ENCODE peak calls at places on chromosome 4, in four cellular contexts. One of them, this sample, is unnamed.

GRCh38 chr4:7769308-7769841 is 170.3 kb downstream of the AFAP1 start:
- DNase-seq in activated T-cell treated with anti-CD3 and anti-CD28 coated beads for 1 hour: no peak
- DNase-seq in activated CD8-positive, alpha-beta memory T cell treated with anti-CD3 and anti-CD28 coated beads for 1 hour: no peak
- DNase-seq in hepatic stellate cell: no peak
- DNase-seq in this sample: no peak

GRCh38 chr4:165994706-165995105 is 121.7 kb downstream of the TLL1 start:
- DNase-seq in activated CD8-positive, alpha-beta memory T cell treated with anti-CD3 and anti-CD28 coated beads for 1 hour: no peak
- DNase-seq in hepatic stellate cell: no peak
- DNase-seq in activated T-cell treated with anti-CD3 and anti-CD28 coated beads for 1 hour: no peak
- DNase-seq in this sample: no peak

GRCh38 chr4:180827610-180828009 is 1415.6 kb upstream of the TENM3 start:
- DNase-seq in activated T-cell treated with anti-CD3 and anti-CD28 coated beads for 1 hour: no peak
- DNase-seq in hepatic stellate cell: peak
- DNase-seq in activated CD8-positive, alpha-beta memory T cell treated with anti-CD3 and anti-CD28 coated beads for 1 hour: no peak
- DNase-seq in this sample: no peak

GRCh38 chr4:5839751-5840674 is 52.9 kb downstream of the CRMP1 start:
- DNase-seq in hepatic stellate cell: no peak
- DNase-seq in activated CD8-positive, alpha-beta memory T cell treated with anti-CD3 and anti-CD28 coated beads for 1 hour: no peak
- DNase-seq in activated T-cell treated with anti-CD3 and anti-CD28 coated beads for 1 hour: no peak
- DNase-seq in this sample: no peak

GRCh38 chr4:90069151-90069550 is 58.0 kb upstream of the CCSER1 start:
- DNase-seq in hepatic stellate cell: no peak
- DNase-seq in activated CD8-positive, alpha-beta memory T cell treated with anti-CD3 and anti-CD28 coated beads for 1 hour: no peak
- DNase-seq in activated T-cell treated with anti-CD3 and anti-CD28 coated beads for 1 hour: no peak
- DNase-seq in this sample: no peak

GRCh38 chr4:53951414-53951813 is 113.0 kb downstream of the CHIC2 start:
- DNase-seq in hepatic stellate cell: no peak
- DNase-seq in activated CD8-positive, alpha-beta memory T cell treated with anti-CD3 and anti-CD28 coated beads for 1 hour: no peak
- DNase-seq in activated T-cell treated with anti-CD3 and anti-CD28 coated beads for 1 hour: no peak
- DNase-seq in this sample: no peak

GRCh38 chr4:2417765-2418651 is at the start of gene ZFYVE28:
- DNase-seq in hepatic stellate cell: no peak
- DNase-seq in activated T-cell treated with anti-CD3 and anti-CD28 coated beads for 1 hour: no peak
- DNase-seq in activated CD8-positive, alpha-beta memory T cell treated with anti-CD3 and anti-CD28 coated beads for 1 hour: no peak
- DNase-seq in this sample: no peak

GRCh38 chr4:103998752-103999151 is 279.0 kb upstream of the TACR3 start:
- DNase-seq in activated T-cell treated with anti-CD3 and anti-CD28 coated beads for 1 hour: no peak
- DNase-seq in hepatic stellate cell: no peak
- DNase-seq in activated CD8-positive, alpha-beta memory T cell treated with anti-CD3 and anti-CD28 coated beads for 1 hour: no peak
- DNase-seq in this sample: no peak

GRCh38 chr4:188042191-188042590 is 46.6 kb downstream of the ZFP42 start:
- DNase-seq in activated T-cell treated with anti-CD3 and anti-CD28 coated beads for 1 hour: no peak
- DNase-seq in hepatic stellate cell: no peak
- DNase-seq in activated CD8-positive, alpha-beta memory T cell treated with anti-CD3 and anti-CD28 coated beads for 1 hour: no peak
- DNase-seq in this sample: no peak

GRCh38 chr4:64617813-64618212 is 208.6 kb upstream of the TECRL start:
- DNase-seq in activated CD8-positive, alpha-beta memory T cell treated with anti-CD3 and anti-CD28 coated beads for 1 hour: no peak
- DNase-seq in hepatic stellate cell: no peak
- DNase-seq in activated T-cell treated with anti-CD3 and anti-CD28 coated beads for 1 hour: no peak
- DNase-seq in this sample: peak

GRCh38 chr4:7973545-7973981 is 33.9 kb upstream of the AFAP1 start:
- DNase-seq in activated CD8-positive, alpha-beta memory T cell treated with anti-CD3 and anti-CD28 coated beads for 1 hour: no peak
- DNase-seq in hepatic stellate cell: peak
- DNase-seq in activated T-cell treated with anti-CD3 and anti-CD28 coated beads for 1 hour: no peak
- DNase-seq in this sample: no peak

GRCh38 chr4:138111462-138112000 is 130.6 kb downstream of the SLC7A11 start:
- DNase-seq in hepatic stellate cell: no peak
- DNase-seq in activated T-cell treated with anti-CD3 and anti-CD28 coated beads for 1 hour: no peak
- DNase-seq in activated CD8-positive, alpha-beta memory T cell treated with anti-CD3 and anti-CD28 coated beads for 1 hour: no peak
- DNase-seq in this sample: no peak

GRCh38 chr4:386708-387105 is 49.1 kb downstream of the ZNF141 start:
- DNase-seq in hepatic stellate cell: no peak
- DNase-seq in activated T-cell treated with anti-CD3 and anti-CD28 coated beads for 1 hour: no peak
- DNase-seq in activated CD8-positive, alpha-beta memory T cell treated with anti-CD3 and anti-CD28 coated beads for 1 hour: no peak
- DNase-seq in this sample: no peak

GRCh38 chr4:82851902-82852750 is 38.8 kb downstream of the SEC31A start:
- DNase-seq in activated CD8-positive, alpha-beta memory T cell treated with anti-CD3 and anti-CD28 coated beads for 1 hour: no peak
- DNase-seq in activated T-cell treated with anti-CD3 and anti-CD28 coated beads for 1 hour: no peak
- DNase-seq in hepatic stellate cell: no peak
- DNase-seq in this sample: peak

GRCh38 chr4:1398686-1399507 is 7.3 kb downstream of the NKX1-1 start:
- DNase-seq in activated CD8-positive, alpha-beta memory T cell treated with anti-CD3 and anti-CD28 coated beads for 1 hour: no peak
- DNase-seq in activated T-cell treated with anti-CD3 and anti-CD28 coated beads for 1 hour: no peak
- DNase-seq in hepatic stellate cell: no peak
- DNase-seq in this sample: no peak

GRCh38 chr4:81531410-81531809 is 59.7 kb upstream of the RASGEF1B start:
- DNase-seq in hepatic stellate cell: no peak
- DNase-seq in activated CD8-positive, alpha-beta memory T cell treated with anti-CD3 and anti-CD28 coated beads for 1 hour: no peak
- DNase-seq in activated T-cell treated with anti-CD3 and anti-CD28 coated beads for 1 hour: no peak
- DNase-seq in this sample: no peak

GRCh38 chr4:67371563-67371962 is 173.7 kb downstream of the CENPC start:
- DNase-seq in hepatic stellate cell: no peak
- DNase-seq in activated CD8-positive, alpha-beta memory T cell treated with anti-CD3 and anti-CD28 coated beads for 1 hour: no peak
- DNase-seq in activated T-cell treated with anti-CD3 and anti-CD28 coated beads for 1 hour: no peak
- DNase-seq in this sample: no peak

GRCh38 chr4:26372525-26373172 is 51.8 kb downstream of the RBPJ start:
- DNase-seq in activated CD8-positive, alpha-beta memory T cell treated with anti-CD3 and anti-CD28 coated beads for 1 hour: no peak
- DNase-seq in hepatic stellate cell: no peak
- DNase-seq in activated T-cell treated with anti-CD3 and anti-CD28 coated beads for 1 hour: peak
- DNase-seq in this sample: peak

GRCh38 chr4:139892973-139893736 is 227.5 kb downstream of the MGST2 start:
- DNase-seq in hepatic stellate cell: no peak
- DNase-seq in activated CD8-positive, alpha-beta memory T cell treated with anti-CD3 and anti-CD28 coated beads for 1 hour: no peak
- DNase-seq in activated T-cell treated with anti-CD3 and anti-CD28 coated beads for 1 hour: no peak
- DNase-seq in this sample: no peak

GRCh38 chr4:101238706-101239105 is 108.6 kb downstream of the PPP3CA start:
- DNase-seq in activated CD8-positive, alpha-beta memory T cell treated with anti-CD3 and anti-CD28 coated beads for 1 hour: no peak
- DNase-seq in activated T-cell treated with anti-CD3 and anti-CD28 coated beads for 1 hour: no peak
- DNase-seq in hepatic stellate cell: no peak
- DNase-seq in this sample: no peak

GRCh38 chr4:48483777-48484493 is 792 bp downstream of the SLC10A4 start:
- DNase-seq in activated T-cell treated with anti-CD3 and anti-CD28 coated beads for 1 hour: no peak
- DNase-seq in activated CD8-positive, alpha-beta memory T cell treated with anti-CD3 and anti-CD28 coated beads for 1 hour: no peak
- DNase-seq in hepatic stellate cell: no peak
- DNase-seq in this sample: no peak

GRCh38 chr4:38173935-38174334 is 213.7 kb downstream of the PTTG2 start:
- DNase-seq in activated CD8-positive, alpha-beta memory T cell treated with anti-CD3 and anti-CD28 coated beads for 1 hour: no peak
- DNase-seq in activated T-cell treated with anti-CD3 and anti-CD28 coated beads for 1 hour: no peak
- DNase-seq in hepatic stellate cell: no peak
- DNase-seq in this sample: no peak

GRCh38 chr4:8084031-8084660 is 74.5 kb downstream of the ABLIM2 start:
- DNase-seq in activated CD8-positive, alpha-beta memory T cell treated with anti-CD3 and anti-CD28 coated beads for 1 hour: no peak
- DNase-seq in activated T-cell treated with anti-CD3 and anti-CD28 coated beads for 1 hour: no peak
- DNase-seq in hepatic stellate cell: no peak
- DNase-seq in this sample: no peak

GRCh38 chr4:70183168-70183939 is 12.2 kb upstream of the ODAM start:
- DNase-seq in activated CD8-positive, alpha-beta memory T cell treated with anti-CD3 and anti-CD28 coated beads for 1 hour: no peak
- DNase-seq in activated T-cell treated with anti-CD3 and anti-CD28 coated beads for 1 hour: no peak
- DNase-seq in hepatic stellate cell: peak
- DNase-seq in this sample: peak

GRCh38 chr4:4569036-4569435 is 27.2 kb upstream of the STX18 start:
- DNase-seq in activated T-cell treated with anti-CD3 and anti-CD28 coated beads for 1 hour: no peak
- DNase-seq in hepatic stellate cell: no peak
- DNase-seq in activated CD8-positive, alpha-beta memory T cell treated with anti-CD3 and anti-CD28 coated beads for 1 hour: no peak
- DNase-seq in this sample: no peak

GRCh38 chr4:123667496-123667895 is 270.9 kb downstream of the SPRY1 start:
- DNase-seq in activated T-cell treated with anti-CD3 and anti-CD28 coated beads for 1 hour: no peak
- DNase-seq in hepatic stellate cell: no peak
- DNase-seq in activated CD8-positive, alpha-beta memory T cell treated with anti-CD3 and anti-CD28 coated beads for 1 hour: no peak
- DNase-seq in this sample: no peak

GRCh38 chr4:123017636-123018390 is 95.4 kb upstream of the NUDT6 start:
- DNase-seq in activated T-cell treated with anti-CD3 and anti-CD28 coated beads for 1 hour: no peak
- DNase-seq in hepatic stellate cell: peak
- DNase-seq in activated CD8-positive, alpha-beta memory T cell treated with anti-CD3 and anti-CD28 coated beads for 1 hour: no peak
- DNase-seq in this sample: no peak

GRCh38 chr4:24651266-24651665 is 66.9 kb upstream of the DHX15 start:
- DNase-seq in activated CD8-positive, alpha-beta memory T cell treated with anti-CD3 and anti-CD28 coated beads for 1 hour: no peak
- DNase-seq in hepatic stellate cell: no peak
- DNase-seq in activated T-cell treated with anti-CD3 and anti-CD28 coated beads for 1 hour: no peak
- DNase-seq in this sample: no peak

GRCh38 chr4:139042981-139043460 is 27.4 kb downstream of the NOCT start:
- DNase-seq in activated CD8-positive, alpha-beta memory T cell treated with anti-CD3 and anti-CD28 coated beads for 1 hour: no peak
- DNase-seq in hepatic stellate cell: no peak
- DNase-seq in activated T-cell treated with anti-CD3 and anti-CD28 coated beads for 1 hour: no peak
- DNase-seq in this sample: no peak

GRCh38 chr4:52914051-52914605 is 52.0 kb downstream of the RASL11B start:
- DNase-seq in activated T-cell treated with anti-CD3 and anti-CD28 coated beads for 1 hour: no peak
- DNase-seq in activated CD8-positive, alpha-beta memory T cell treated with anti-CD3 and anti-CD28 coated beads for 1 hour: no peak
- DNase-seq in hepatic stellate cell: peak
- DNase-seq in this sample: no peak

GRCh38 chr4:43316813-43317212 is 424.3 kb downstream of the GRXCR1 start:
- DNase-seq in hepatic stellate cell: no peak
- DNase-seq in activated CD8-positive, alpha-beta memory T cell treated with anti-CD3 and anti-CD28 coated beads for 1 hour: no peak
- DNase-seq in activated T-cell treated with anti-CD3 and anti-CD28 coated beads for 1 hour: no peak
- DNase-seq in this sample: no peak

GRCh38 chr4:174198396-174199179 is 84.9 kb downstream of the FBXO8 start:
- DNase-seq in activated CD8-positive, alpha-beta memory T cell treated with anti-CD3 and anti-CD28 coated beads for 1 hour: no peak
- DNase-seq in activated T-cell treated with anti-CD3 and anti-CD28 coated beads for 1 hour: no peak
- DNase-seq in hepatic stellate cell: no peak
- DNase-seq in this sample: no peak

GRCh38 chr4:174522183-174523002 is at the start of gene HPGD:
- DNase-seq in activated T-cell treated with anti-CD3 and anti-CD28 coated beads for 1 hour: peak
- DNase-seq in activated CD8-positive, alpha-beta memory T cell treated with anti-CD3 and anti-CD28 coated beads for 1 hour: peak
- DNase-seq in hepatic stellate cell: peak
- DNase-seq in this sample: no peak

GRCh38 chr4:80090101-80090500 is 17.1 kb upstream of the ANTXR2 start:
- DNase-seq in activated T-cell treated with anti-CD3 and anti-CD28 coated beads for 1 hour: no peak
- DNase-seq in activated CD8-positive, alpha-beta memory T cell treated with anti-CD3 and anti-CD28 coated beads for 1 hour: no peak
- DNase-seq in hepatic stellate cell: no peak
- DNase-seq in this sample: no peak